ENCODE peak calls at places on chromosome 14, in five cellular contexts. One of them, this sample, is unnamed.

GRCh38 chr14:95313707-95314106 is 6.0 kb downstream of the CLMN start:
- DNase-seq in HCT116: no peak
- DNase-seq in endothelial cell: no peak
- DNase-seq in lung: peak
- DNase-seq in mucosa of descending colon: peak
- DNase-seq in this sample: peak

GRCh38 chr14:36194645-36195044 is 18.1 kb upstream of the PTCSC3 start:
- DNase-seq in lung: no peak
- DNase-seq in HCT116: no peak
- DNase-seq in endothelial cell: no peak
- DNase-seq in mucosa of descending colon: no peak
- DNase-seq in this sample: no peak

GRCh38 chr14:80781968-80782367 is 159.6 kb downstream of the CEP128 start:
- DNase-seq in endothelial cell: no peak
- DNase-seq in mucosa of descending colon: no peak
- DNase-seq in HCT116: no peak
- DNase-seq in lung: no peak
- DNase-seq in this sample: no peak

GRCh38 chr14:50812856-50813543 is 18.0 kb downstream of the NIN start:
- DNase-seq in mucosa of descending colon: no peak
- DNase-seq in endothelial cell: no peak
- DNase-seq in lung: no peak
- DNase-seq in HCT116: no peak
- DNase-seq in this sample: no peak

GRCh38 chr14:55412686-55413085 is 1.1 kb upstream of the ATG14 start:
- DNase-seq in mucosa of descending colon: no peak
- DNase-seq in HCT116: no peak
- DNase-seq in endothelial cell: no peak
- DNase-seq in lung: no peak
- DNase-seq in this sample: peak

GRCh38 chr14:88866305-88866704 is 41.9 kb downstream of the TTC8 start:
- DNase-seq in endothelial cell: no peak
- DNase-seq in HCT116: no peak
- DNase-seq in mucosa of descending colon: no peak
- DNase-seq in lung: no peak
- DNase-seq in this sample: no peak

GRCh38 chr14:93041830-93042229 is 73.9 kb downstream of the ITPK1 start:
- DNase-seq in endothelial cell: no peak
- DNase-seq in lung: no peak
- DNase-seq in mucosa of descending colon: no peak
- DNase-seq in HCT116: no peak
- DNase-seq in this sample: no peak

GRCh38 chr14:74571441-74571841 is 40.6 kb downstream of the LTBP2 start:
- DNase-seq in HCT116: no peak
- DNase-seq in endothelial cell: no peak
- DNase-seq in mucosa of descending colon: no peak
- DNase-seq in lung: no peak
- DNase-seq in this sample: no peak

GRCh38 chr14:38199768-38200167 is 7.9 kb upstream of the SSTR1 start:
- DNase-seq in mucosa of descending colon: no peak
- DNase-seq in endothelial cell: no peak
- DNase-seq in HCT116: no peak
- DNase-seq in lung: no peak
- DNase-seq in this sample: no peak

DNA sequence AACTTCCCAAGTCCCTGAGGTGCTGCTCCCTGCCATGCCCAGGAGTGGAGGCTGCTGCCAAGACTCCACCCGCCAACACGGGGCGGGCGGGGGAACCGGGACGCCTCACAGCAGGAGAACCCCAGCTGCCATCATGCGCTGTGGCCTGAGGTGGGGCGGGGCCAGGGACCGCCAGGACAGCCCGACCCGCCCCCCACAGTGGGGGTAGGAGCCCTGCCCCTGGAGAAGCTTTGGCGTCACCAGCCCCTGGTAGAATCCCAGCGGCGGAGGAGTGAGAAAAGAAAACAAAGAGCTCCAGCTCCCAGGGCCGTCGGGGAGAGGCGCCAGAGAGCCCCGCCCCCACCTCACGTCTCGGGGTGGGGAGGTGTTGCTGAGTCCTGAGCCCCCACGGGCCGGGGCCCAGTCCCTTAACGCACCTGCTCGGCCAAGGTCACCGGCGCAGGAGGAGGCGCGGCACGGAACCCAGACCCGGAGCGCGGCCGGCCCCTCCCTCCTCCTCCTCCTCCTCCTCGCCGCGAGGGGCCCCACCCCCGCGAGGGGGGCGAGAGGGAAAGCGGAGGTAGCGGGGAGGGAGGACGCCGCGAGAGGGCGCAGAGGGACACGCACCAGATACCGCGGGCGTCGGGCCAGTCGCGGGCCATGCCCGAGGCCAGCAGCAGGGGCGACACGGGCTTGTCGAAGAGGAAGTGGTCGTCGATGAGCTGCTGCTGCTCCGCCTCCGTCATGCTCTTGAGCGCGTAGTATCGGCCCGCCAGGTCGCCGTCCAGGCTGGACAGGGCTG is 1.8 kb downstream of the CKB start:
- DNase-seq in mucosa of descending colon: peak
- DNase-seq in lung: peak
- DNase-seq in HCT116: peak
- DNase-seq in endothelial cell: peak
- DNase-seq in this sample: peak
- TF ChIP-seq CTCF in mucosa of descending colon: peak
- TF ChIP-seq CTCF in lung: peak
- TF ChIP-seq CTCF in HCT116: peak
- TF ChIP-seq CTCF in endothelial cell: peak
- TF ChIP-seq CTCF in this sample: peak

GRCh38 chr14:62117010-62117717 is 354.9 kb downstream of the SNAPC1 start:
- DNase-seq in endothelial cell: peak
- DNase-seq in mucosa of descending colon: peak
- DNase-seq in HCT116: no peak
- DNase-seq in lung: peak
- DNase-seq in this sample: peak
- TF ChIP-seq CTCF in endothelial cell: peak
- TF ChIP-seq CTCF in mucosa of descending colon: no peak
- TF ChIP-seq CTCF in HCT116: no peak
- TF ChIP-seq CTCF in lung: no peak
- TF ChIP-seq CTCF in this sample: no peak

DNA sequence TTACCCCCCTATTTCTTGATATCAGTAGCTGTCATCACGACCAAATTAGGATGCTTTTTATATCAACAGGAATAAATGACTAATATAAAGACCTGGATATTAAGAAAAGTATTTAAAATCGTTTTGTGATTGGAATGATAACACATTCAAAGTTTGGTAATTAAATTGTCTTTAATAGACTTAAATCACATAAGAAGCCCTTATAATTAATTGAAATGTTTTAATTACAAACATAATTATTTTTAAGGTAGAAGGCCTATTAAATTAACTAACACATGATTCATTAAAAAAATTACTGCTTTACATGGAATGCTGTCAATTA is 412.4 kb downstream of the FUT8 start:
- DNase-seq in mucosa of descending colon: no peak
- DNase-seq in endothelial cell: no peak
- DNase-seq in HCT116: no peak
- DNase-seq in lung: no peak
- DNase-seq in this sample: no peak
- TF ChIP-seq CTCF in mucosa of descending colon: no peak
- TF ChIP-seq CTCF in endothelial cell: peak
- TF ChIP-seq CTCF in HCT116: no peak
- TF ChIP-seq CTCF in lung: no peak
- TF ChIP-seq CTCF in this sample: no peak

GRCh38 chr14:32633214-32633864 is 304.2 kb downstream of the AKAP6 start:
- DNase-seq in HCT116: no peak
- DNase-seq in lung: no peak
- DNase-seq in endothelial cell: no peak
- DNase-seq in mucosa of descending colon: no peak
- DNase-seq in this sample: no peak
- TF ChIP-seq CTCF in HCT116: no peak
- TF ChIP-seq CTCF in lung: no peak
- TF ChIP-seq CTCF in endothelial cell: no peak
- TF ChIP-seq CTCF in mucosa of descending colon: no peak
- TF ChIP-seq CTCF in this sample: no peak

DNA sequence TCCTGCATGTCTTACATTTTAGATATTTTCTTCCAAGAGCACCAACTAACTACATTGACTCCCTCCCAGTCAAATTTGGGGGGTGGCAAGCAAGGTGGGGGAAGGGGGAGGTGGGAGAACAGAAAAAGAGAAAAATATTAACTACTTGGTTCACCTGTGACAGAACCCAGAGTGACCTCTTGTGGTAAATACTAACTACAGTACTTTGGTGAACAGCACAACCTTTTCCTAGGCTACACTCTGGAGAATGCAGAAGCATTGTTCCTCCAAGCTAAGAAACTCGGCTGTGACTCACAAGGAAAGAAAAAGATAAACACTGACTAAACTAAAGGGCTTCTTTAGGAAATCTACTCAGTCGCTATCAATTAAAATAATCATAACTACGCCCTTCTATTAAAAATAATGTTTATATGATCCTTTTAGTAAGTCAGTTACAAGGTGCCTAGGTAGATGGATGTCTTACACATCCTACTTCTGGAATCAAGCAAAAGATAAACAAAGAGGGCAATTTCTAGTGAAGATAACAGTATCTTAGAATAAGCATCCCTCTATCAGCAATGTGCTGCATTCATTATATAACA is 5.4 kb downstream of the KCNH5 start:
- DNase-seq in endothelial cell: no peak
- DNase-seq in mucosa of descending colon: no peak
- DNase-seq in lung: no peak
- DNase-seq in HCT116: no peak
- DNase-seq in this sample: peak
- TF ChIP-seq CTCF in endothelial cell: no peak
- TF ChIP-seq CTCF in mucosa of descending colon: no peak
- TF ChIP-seq CTCF in lung: no peak
- TF ChIP-seq CTCF in HCT116: peak
- TF ChIP-seq CTCF in this sample: peak

GRCh38 chr14:69153848-69154208 is 909 bp upstream of the DCAF5 start:
- DNase-seq in endothelial cell: no peak
- DNase-seq in lung: peak
- DNase-seq in mucosa of descending colon: peak
- DNase-seq in HCT116: no peak
- DNase-seq in this sample: no peak

GRCh38 chr14:69152944-69153847 is at the start of gene DCAF5:
- DNase-seq in endothelial cell: peak
- DNase-seq in lung: peak
- DNase-seq in mucosa of descending colon: peak
- DNase-seq in HCT116: peak
- DNase-seq in this sample: peak

GRCh38 chr14:69152181-69152943 is 557 bp downstream of the DCAF5 start:
- DNase-seq in lung: peak
- DNase-seq in endothelial cell: peak
- DNase-seq in HCT116: no peak
- DNase-seq in mucosa of descending colon: peak
- DNase-seq in this sample: no peak

GRCh38 chr14:69149461-69150244 is 3.3 kb downstream of the DCAF5 start:
- DNase-seq in mucosa of descending colon: no peak
- DNase-seq in endothelial cell: no peak
- DNase-seq in lung: no peak
- DNase-seq in HCT116: no peak
- DNase-seq in this sample: no peak

DNA sequence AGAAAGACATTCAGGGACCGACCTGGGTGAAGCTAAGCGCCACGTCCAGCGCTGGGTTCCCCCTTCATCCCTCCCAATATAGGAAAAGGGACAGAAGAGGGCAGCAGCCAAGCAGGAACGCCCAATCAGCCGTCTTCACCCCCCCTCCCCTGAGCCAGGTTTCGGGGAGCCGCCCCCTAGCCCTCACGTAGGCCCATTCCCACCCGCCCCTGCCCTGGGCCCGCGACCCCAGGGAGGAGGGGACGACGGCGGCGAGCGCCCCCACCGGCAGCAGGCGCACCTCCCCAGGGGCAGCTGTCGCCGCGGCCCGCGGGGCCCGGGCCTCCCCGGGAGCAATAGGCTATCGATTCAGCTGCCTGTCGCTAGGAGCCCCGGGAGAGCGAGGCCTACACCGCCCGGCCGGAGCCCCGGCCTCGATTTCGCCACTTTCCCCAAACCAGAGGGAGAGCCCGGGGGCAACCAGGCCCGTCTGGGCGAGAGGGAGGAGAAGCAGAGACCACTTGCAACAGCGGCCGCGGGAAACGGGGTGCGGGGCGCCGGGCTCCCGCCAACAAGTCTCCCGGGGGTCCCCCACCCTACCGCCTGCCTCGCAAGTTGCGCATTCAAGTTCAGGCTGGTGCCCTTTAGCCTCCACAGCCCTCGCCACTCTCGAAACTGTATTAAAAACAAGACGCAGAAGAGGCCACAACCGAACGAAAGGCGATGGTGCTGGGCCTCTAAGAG is 1.3 kb downstream of the DCAF5 start:
- DNase-seq in lung: peak
- DNase-seq in endothelial cell: peak
- DNase-seq in HCT116: peak
- DNase-seq in mucosa of descending colon: peak
- DNase-seq in this sample: peak
- TF ChIP-seq CTCF in lung: no peak
- TF ChIP-seq CTCF in endothelial cell: peak
- TF ChIP-seq CTCF in HCT116: peak
- TF ChIP-seq CTCF in mucosa of descending colon: peak
- TF ChIP-seq CTCF in this sample: peak

GRCh38 chr14:64159588-64159987 is 134.6 kb downstream of the ESR2 start:
- DNase-seq in HCT116: no peak
- DNase-seq in endothelial cell: no peak
- DNase-seq in mucosa of descending colon: no peak
- DNase-seq in lung: no peak
- DNase-seq in this sample: no peak

GRCh38 chr14:64158608-64159007 is 135.6 kb downstream of the ESR2 start:
- DNase-seq in mucosa of descending colon: no peak
- DNase-seq in HCT116: no peak
- DNase-seq in lung: no peak
- DNase-seq in endothelial cell: no peak
- DNase-seq in this sample: no peak
- TF ChIP-seq CTCF in mucosa of descending colon: no peak
- TF ChIP-seq CTCF in HCT116: no peak
- TF ChIP-seq CTCF in lung: no peak
- TF ChIP-seq CTCF in endothelial cell: no peak
- TF ChIP-seq CTCF in this sample: no peak

DNA sequence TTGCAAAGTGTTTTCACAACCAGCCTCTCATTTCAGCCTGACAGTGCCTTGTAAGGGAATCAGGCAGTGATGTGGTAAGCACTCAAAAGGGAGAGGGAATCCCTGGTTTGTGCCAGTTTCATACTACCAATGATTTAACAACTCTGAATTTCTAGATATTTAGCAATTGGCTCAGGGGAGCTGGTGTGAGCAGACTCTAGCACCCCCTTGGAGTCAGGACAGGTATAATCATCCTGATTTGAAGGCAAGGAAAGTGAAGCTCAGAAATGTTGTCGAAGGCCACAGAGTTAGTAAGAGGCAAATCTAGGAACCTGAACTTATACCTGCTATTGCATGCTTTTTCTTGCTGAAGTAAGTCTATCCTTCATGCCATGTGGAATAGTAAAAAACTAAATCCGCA is 63.1 kb upstream of the DACT1 start:
- DNase-seq in lung: no peak
- DNase-seq in mucosa of descending colon: no peak
- DNase-seq in HCT116: no peak
- DNase-seq in endothelial cell: no peak
- DNase-seq in this sample: no peak
- TF ChIP-seq CTCF in lung: no peak
- TF ChIP-seq CTCF in mucosa of descending colon: no peak
- TF ChIP-seq CTCF in HCT116: peak
- TF ChIP-seq CTCF in endothelial cell: no peak
- TF ChIP-seq CTCF in this sample: no peak

This sample was measured in Calu3.